ENCODE peak calls at places on chromosome 10, in four cellular contexts. W, D, H and U are unnamed samples.

GRCh38 chr10:104577861-104578480 is 63.1 kb upstream of the SORCS3 start:
- DNase-seq in H (no peak), W (no peak), D (no peak), U (no peak)

GRCh38 chr10:6461961-6462360 is 118.1 kb downstream of the PRKCQ start:
- DNase-seq in D (no peak), W (no peak), H (no peak), U (no peak)

GRCh38 chr10:132613566-132614348 is 76.2 kb downstream of the INPP5A start:
- DNase-seq in D (no peak), H (no peak), W (no peak), U (no peak)

GRCh38 chr10:22389856-22390589 is 44.7 kb downstream of the SPAG6 start:
- DNase-seq in D (no peak), W (peak), H (no peak), U (no peak)

GRCh38 chr10:88064608-88065383 is 201.4 kb downstream of the PTEN start:
- DNase-seq in D (peak), H (no peak), W (no peak), U (no peak)

GRCh38 chr10:132397671-132398565 is 918 bp downstream of the PWWP2B start:
- DNase-seq in H (peak), W (peak), D (no peak), U (no peak)

GRCh38 chr10:42975558-42976352 is 101.1 kb upstream of the RET start:
- DNase-seq in H (no peak), D (no peak), W (peak), U (peak)

GRCh38 chr10:93703066-93703465 is 674 bp upstream of the FRA10AC1 start:
- DNase-seq in W (no peak), H (no peak), D (no peak), U (no peak)

GRCh38 chr10:28171468-28172235 is 131.2 kb downstream of the MPP7 start:
- DNase-seq in D (no peak), H (no peak), W (no peak), U (no peak)

DNA sequence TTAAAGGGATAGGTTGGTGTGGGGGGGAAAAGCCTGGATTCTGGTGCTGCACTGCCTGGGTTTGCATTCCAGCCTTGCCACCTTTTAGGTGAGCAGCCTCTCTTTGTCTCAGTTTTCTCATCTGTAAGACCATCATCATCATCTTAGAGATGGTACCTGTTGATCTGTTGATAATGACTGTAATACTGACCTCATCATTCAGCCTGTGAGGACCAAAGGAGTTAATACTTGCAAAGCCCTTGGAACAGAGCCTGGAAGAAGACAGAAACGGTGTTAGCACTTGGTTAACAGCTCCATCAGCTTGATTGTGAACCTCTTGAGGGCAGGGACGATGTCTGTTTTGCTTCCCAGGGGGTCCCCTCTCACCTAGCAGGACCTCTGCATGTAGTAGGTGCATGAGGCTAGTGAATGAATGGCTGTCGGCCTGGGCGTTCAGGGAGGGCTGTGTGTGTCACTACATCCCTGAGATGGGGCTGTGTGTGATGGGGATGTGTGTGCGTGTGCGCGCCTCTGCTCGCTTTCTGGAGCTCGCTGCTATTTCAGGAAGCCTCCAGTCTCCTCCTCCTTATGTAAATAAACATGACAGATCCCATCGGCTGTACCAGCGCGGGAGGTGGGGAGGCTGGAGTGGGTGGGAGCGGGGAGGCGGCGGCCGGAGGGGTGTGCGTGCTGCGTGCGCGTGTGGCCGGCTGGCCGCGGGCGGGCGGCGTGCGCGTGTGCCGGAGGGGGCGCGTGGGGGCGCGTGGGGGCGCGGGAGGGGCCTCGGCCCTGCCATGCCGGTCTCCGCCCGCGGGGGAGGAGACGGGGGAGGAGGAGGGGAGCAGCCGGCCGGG is 61.2 kb downstream of the NEURL1 start:
- DNase-seq in D (no peak), H (peak), W (peak), U (peak)
- TF ChIP-seq MYC in D (no peak), H (no peak), W (no peak), U (no peak)

DNA sequence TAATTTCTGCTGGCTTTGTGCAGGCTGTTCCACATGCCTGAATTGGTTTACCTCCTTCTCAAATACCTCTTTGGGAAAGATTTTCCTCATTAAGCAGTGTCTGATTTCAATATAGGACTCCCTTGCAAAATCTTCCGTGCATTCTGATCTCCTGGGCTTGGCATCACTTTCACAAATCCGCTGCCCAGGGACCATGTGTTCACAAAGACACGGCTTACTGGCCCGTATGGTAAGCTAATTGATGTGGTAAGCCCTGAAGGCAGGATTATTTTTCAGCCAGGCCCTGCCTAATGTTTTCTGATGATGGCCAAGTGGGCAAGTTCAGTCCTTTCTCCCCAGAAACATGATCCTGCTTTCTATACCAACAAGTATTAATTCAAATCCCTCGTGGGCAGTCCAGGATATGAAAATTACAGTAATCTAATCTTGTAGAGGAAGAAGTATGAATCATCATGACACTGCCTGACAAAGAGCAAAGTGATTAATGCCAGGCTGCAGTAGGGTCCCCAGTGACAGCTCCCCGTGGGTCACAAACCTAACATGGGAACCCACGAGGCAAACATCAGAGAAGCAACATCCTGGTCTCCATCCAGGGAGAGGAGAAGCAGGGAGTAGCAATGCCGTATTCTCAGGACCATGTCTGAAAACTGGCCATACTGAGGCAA is 11.6 kb upstream of the SVIL start:
- DNase-seq in W (no peak), D (no peak), H (peak), U (no peak)
- TF ChIP-seq POLR2AphosphoS5 in W (no peak), D (no peak), H (peak), U (no peak)

DNA sequence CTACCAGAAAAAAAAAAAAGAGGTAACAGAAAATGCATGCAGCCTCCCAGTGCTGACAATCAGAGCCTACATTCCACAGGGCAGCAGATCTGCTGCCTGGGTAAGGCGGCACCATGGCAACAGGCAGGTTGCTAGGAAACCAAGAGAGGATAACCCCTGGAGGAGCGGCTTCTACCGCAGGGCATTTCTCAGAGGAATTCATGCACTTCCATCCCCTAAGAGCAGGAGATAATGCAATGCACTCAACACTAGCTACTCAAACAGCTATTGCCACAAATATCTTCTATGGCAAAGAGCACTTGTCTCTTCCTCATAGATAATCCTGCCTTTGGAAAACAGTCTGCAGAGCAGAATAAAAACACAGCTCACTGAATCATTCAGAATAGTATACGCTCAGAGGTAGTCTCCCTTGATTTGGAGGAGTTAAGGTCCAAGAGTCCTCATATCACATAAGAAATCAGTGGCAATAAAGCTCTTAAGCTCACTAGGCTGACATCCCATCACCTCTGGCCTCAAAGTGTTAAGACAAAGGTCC is 10.8 kb downstream of the PSAP start:
- DNase-seq in W (peak), H (peak), D (no peak), U (no peak)
- TF ChIP-seq MYC in W (no peak), H (no peak), D (no peak), U (no peak)

GRCh38 chr10:33005322-33006282 is 47.6 kb upstream of the ITGB1 start:
- DNase-seq in H (peak), W (peak), D (no peak), U (peak)

GRCh38 chr10:33006342-33006887 is 48.4 kb upstream of the ITGB1 start:
- DNase-seq in W (no peak), H (no peak), D (no peak), U (no peak)

GRCh38 chr10:33009244-33010131 is 51.5 kb upstream of the ITGB1 start:
- DNase-seq in D (no peak), H (no peak), W (no peak), U (no peak)

GRCh38 chr10:33008499-33009243 is 50.6 kb upstream of the ITGB1 start:
- DNase-seq in D (peak), H (peak), W (peak), U (peak)

GRCh38 chr10:33010132-33011037 is 52.4 kb upstream of the ITGB1 start:
- DNase-seq in W (no peak), D (no peak), H (peak), U (peak)
- TF ChIP-seq POLR2AphosphoS5 in W (no peak), D (no peak), H (no peak), U (no peak)

GRCh38 chr10:25682203-25682950 is 251.7 kb upstream of the MYO3A start:
- DNase-seq in W (peak), D (no peak), H (peak), U (no peak)
- TF ChIP-seq MYC in W (no peak), D (no peak), H (no peak), U (no peak)

DNA sequence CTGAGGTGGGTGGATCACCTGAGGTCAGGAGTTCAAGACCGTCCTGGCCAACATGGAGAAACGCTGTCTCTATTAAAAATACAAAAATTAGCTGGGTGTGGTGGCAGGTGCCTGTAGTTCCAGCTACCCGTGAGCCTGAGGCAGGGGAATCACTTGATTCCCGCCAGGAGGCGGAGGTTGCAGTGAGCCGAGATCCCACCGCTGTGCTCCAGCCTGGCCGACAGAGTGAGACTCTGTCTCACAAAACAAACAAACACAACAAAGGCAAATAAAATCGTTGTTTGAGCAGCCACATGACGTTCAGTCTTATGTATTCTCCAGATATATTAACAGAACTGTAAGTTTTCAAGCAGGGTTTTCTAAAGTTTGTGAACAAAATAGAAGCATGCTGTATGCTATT is 122.3 kb upstream of the PITRM1 start:
- DNase-seq in W (no peak), D (no peak), H (no peak), U (peak)
- TF ChIP-seq POLR2AphosphoS5 in W (no peak), D (no peak), H (no peak), U (no peak)

GRCh38 chr10:57769298-57769697 is 498.4 kb downstream of the IPMK start:
- DNase-seq in W (no peak), H (no peak), D (no peak), U (no peak)
- TF ChIP-seq MYC in W (no peak), H (no peak), D (no peak), U (no peak)